ENCODE peak calls at places on chromosome 2, in five cellular contexts. W is mammary epithelial cell, D is NCI-H1417, E is EL, B is NCI-H345. V is an unnamed sample.

GRCh38 chr2:224085246-224085645 is 46.2 kb upstream of the SERPINE2 start:
- DNase-seq in B (no peak), W (peak), E (peak), D (no peak), V (peak)

GRCh38 chr2:6952116-6952515 is 34.9 kb downstream of the RNF144A start:
- DNase-seq in W (no peak), B (no peak), D (no peak), E (no peak), V (no peak)

GRCh38 chr2:128477891-128478290 is 159.2 kb upstream of the HS6ST1 start:
- DNase-seq in D (no peak), E (no peak), W (no peak), B (no peak), V (no peak)

GRCh38 chr2:136436921-136437320 is 319.0 kb upstream of the CXCR4 start:
- DNase-seq in E (no peak), B (no peak), D (no peak), W (no peak), V (no peak)

GRCh38 chr2:172870396-172870795 is 134.8 kb downstream of the RAPGEF4 start:
- DNase-seq in D (no peak), E (no peak), B (no peak), W (no peak), V (no peak)

GRCh38 chr2:105803337-105803736 is 58.6 kb downstream of the NCK2 start:
- DNase-seq in W (no peak), E (no peak), B (no peak), D (no peak), V (no peak)

GRCh38 chr2:119068154-119068725 is 90.3 kb downstream of the C1QL2 start:
- DNase-seq in W (no peak), D (peak), B (no peak), E (no peak), V (no peak)

GRCh38 chr2:27720004-27720551 is 51.4 kb upstream of the MRPL33 start:
- DNase-seq in W (peak), B (no peak), E (peak), D (no peak), V (peak)

GRCh38 chr2:199303814-199304213 is 153.9 kb downstream of the SATB2 start:
- DNase-seq in W (peak), B (no peak), D (no peak), E (peak), V (peak)

GRCh38 chr2:20299113-20299512 is 51.5 kb downstream of the PUM2 start:
- DNase-seq in W (no peak), B (no peak), D (no peak), E (no peak), V (no peak)

GRCh38 chr2:46187112-46187618 is 110.0 kb upstream of the EPAS1 start:
- DNase-seq in W (peak), B (no peak), D (no peak), E (peak), V (no peak)

GRCh38 chr2:224369028-224369632 is 32.8 kb downstream of the FAM124B start:
- DNase-seq in W (peak), E (peak), B (peak), D (peak), V (peak)

GRCh38 chr2:181466661-181467576 is 9.7 kb downstream of the ITGA4 start:
- DNase-seq in E (peak), W (peak), D (no peak), B (peak), V (peak)

GRCh38 chr2:1757567-1757966 is 13.3 kb upstream of the PXDN start:
- DNase-seq in B (no peak), W (no peak), D (no peak), E (no peak), V (no peak)

GRCh38 chr2:219405451-219405850 is 12.7 kb upstream of the DES start:
- DNase-seq in D (no peak), W (no peak), E (no peak), B (no peak), V (no peak)

GRCh38 chr2:83282851-83283250 is 1176.2 kb downstream of the SUCLG1 start:
- DNase-seq in B (no peak), D (no peak), E (peak), W (no peak), V (no peak)

GRCh38 chr2:109208071-109208950 is 79.3 kb downstream of the SH3RF3 start:
- DNase-seq in D (no peak), E (peak), B (no peak), W (no peak), V (no peak)

GRCh38 chr2:152624805-152625204 is 92.5 kb downstream of the PRPF40A start:
- DNase-seq in B (no peak), D (no peak), E (no peak), W (no peak), V (no peak)

GRCh38 chr2:164920430-164920829 is 34.9 kb downstream of the SLC38A11 start:
- DNase-seq in E (peak), W (peak), D (no peak), B (no peak), V (peak)

GRCh38 chr2:16055848-16056580 is 115.7 kb downstream of the MYCN start:
- DNase-seq in E (no peak), D (no peak), B (no peak), W (no peak), V (no peak)

GRCh38 chr2:190563109-190563508 is 28.6 kb upstream of the NEMP2 start:
- DNase-seq in E (no peak), B (no peak), W (no peak), D (no peak), V (no peak)

GRCh38 chr2:120626566-120626965 is 109.1 kb upstream of the GLI2 start:
- DNase-seq in D (no peak), B (no peak), W (no peak), E (no peak), V (no peak)

GRCh38 chr2:121129692-121130091 is 155.3 kb downstream of the TFCP2L1 start:
- DNase-seq in E (no peak), D (no peak), W (no peak), B (no peak), V (no peak)

GRCh38 chr2:201275991-201276390 is 15.7 kb downstream of the CASP8 start:
- DNase-seq in W (no peak), B (no peak), D (no peak), E (no peak), V (no peak)

GRCh38 chr2:65554765-65555561 is 122.6 kb upstream of the SPRED2 start:
- DNase-seq in B (no peak), E (peak), W (peak), D (no peak), V (no peak)

GRCh38 chr2:140988597-140988996 is 1142.2 kb downstream of the LRP1B start:
- DNase-seq in E (peak), W (no peak), B (no peak), D (no peak), V (no peak)

GRCh38 chr2:229572434-229573338 is 141.7 kb downstream of the DNER start:
- DNase-seq in D (no peak), W (no peak), E (peak), B (no peak), V (no peak)

GRCh38 chr2:239108459-239108858 is 260.6 kb downstream of the TWIST2 start:
- DNase-seq in E (no peak), D (no peak), B (no peak), W (no peak), V (no peak)

V was measured in RWPE1.